ENCODE peak calls at places on chromosomes 16 and 17, in six cellular contexts. E is amniotic stem cell; T is activated naive CD4-positive, alpha-beta T cell treated with Interleukin-2 at 50 U/mL for 16 hours; N is stimulated activated CD8-positive, alpha-beta memory T cell treated with anti-CD3 and anti-CD28 coated beads, Interleukin-4, amount 100 ng/mL, for 1 hour; M is mesenchymal stem cell; L is posterior cingulate gyrus. G is an unnamed sample.

GRCh38 chr16:2819939-2820835 is 3.1 kb downstream of the PRSS21 start:
- DNase-seq in M (no peak), N (no peak), E (no peak), L (no peak), T (no peak), G (no peak)

GRCh38 chr17:44218344-44219125 is 940 bp downstream of the UBTF start:
- DNase-seq in T (peak; percentile 85), N (peak; percentile 82), L (peak; percentile 81), M (peak; percentile 94), E (peak; percentile 84), G (peak; percentile 96)

GRCh38 chr16:85334718-85335583 is 222.7 kb upstream of the CIBAR2 start:
- DNase-seq in M (peak; percentile 64), L (no peak), T (no peak), E (no peak), N (no peak), G (no peak)

GRCh38 chr17:56629450-56630187 is 36.1 kb downstream of the NOG start:
- DNase-seq in N (no peak), E (peak; percentile 1), T (no peak), L (peak; percentile 16), M (peak; percentile 55), G (peak; percentile 3)

GRCh38 chr16:25888873-25889272 is 197.1 kb downstream of the HS3ST4 start:
- DNase-seq in E (no peak), N (no peak), M (no peak), L (no peak), T (no peak), G (no peak)

GRCh38 chr16:85234310-85235235 is 122.3 kb upstream of the CIBAR2 start:
- DNase-seq in E (no peak), T (no peak), N (no peak), M (peak; percentile 89), L (no peak), G (no peak)

GRCh38 chr17:76659928-76660614 is 16.5 kb upstream of the ST6GALNAC1 start:
- DNase-seq in M (peak; percentile 69), T (peak; percentile 32), L (no peak), N (no peak), E (no peak), G (no peak)

GRCh38 chr17:31269178-31269577 is 27.9 kb downstream of the OMG start:
- DNase-seq in T (no peak), N (no peak), L (no peak), M (no peak), E (no peak), G (no peak)

GRCh38 chr16:21159281-21159951 is 942 bp downstream of the LDAF1 start:
- DNase-seq in N (no peak), L (no peak), M (peak; percentile 40), T (peak; percentile 12), E (no peak), G (peak; percentile 28)

GRCh38 chr17:17235212-17236174 is 1.5 kb downstream of the FLCN start:
- DNase-seq in T (no peak), L (peak; percentile 49), E (no peak), M (peak; percentile 49), N (no peak), G (no peak)

GRCh38 chr16:8634991-8635736 is 13.7 kb downstream of the METTL22 start:
- DNase-seq in N (no peak), E (no peak), L (peak; percentile 25), T (no peak), M (peak; percentile 56), G (no peak)

GRCh38 chr16:11292076-11292748 is 11.1 kb upstream of the PRM1 start:
- DNase-seq in T (no peak), N (no peak), L (no peak), E (no peak), M (no peak), G (no peak)

GRCh38 chr16:50299508-50300105 is 33.3 kb downstream of the ADCY7 start:
- DNase-seq in M (no peak), E (no peak), T (no peak), L (peak; percentile 3), N (no peak), G (no peak)

GRCh38 chr17:62870581-62870964 is 62.5 kb upstream of the MARCHF10 start:
- DNase-seq in E (no peak), T (no peak), N (no peak), L (no peak), M (no peak), G (no peak)

GRCh38 chr16:24146523-24146922 is 109.6 kb upstream of the CACNG3 start:
- DNase-seq in E (no peak), L (no peak), N (no peak), T (no peak), M (peak; percentile 7), G (no peak)

GRCh38 chr17:78537217-78537860 is 39.9 kb downstream of the DNAH17 start:
- DNase-seq in T (no peak), M (no peak), L (no peak), N (no peak), E (no peak), G (no peak)

G was measured in GM12865.